ENCODE peak calls at places on chromosomes 7 and 10, in eight cellular contexts. L, F, B, H, C, T, J and E are unnamed samples.
A peak's percentile ranks its signal among the peaks of the same experiment; 100 is the strongest.

GRCh38 chr10:24893127-24893526 is 59.3 kb downstream of the PRTFDC1 start:
- DNase-seq in C (peak; percentile 38), F (no peak), H (no peak), L (no peak), T (no peak), B (no peak), J (no peak), E (no peak)

GRCh38 chr7:31603076-31603475 is 83.9 kb upstream of the PPP1R17 start:
- DNase-seq in T (no peak), B (no peak), H (peak; percentile 3), J (no peak), L (no peak), C (no peak), F (no peak), E (peak; percentile 16)

GRCh38 chr10:124419635-124420034 is 912 bp upstream of the OAT start:
- DNase-seq in T (no peak), J (no peak), B (no peak), H (no peak), C (no peak), F (no peak), L (no peak), E (no peak)

GRCh38 chr10:48649349-48649944 is 35.2 kb upstream of the WDFY4 start:
- DNase-seq in C (no peak), F (no peak), H (peak; percentile 32), J (no peak), B (no peak), L (peak; percentile 63), T (no peak), E (peak; percentile 41)

GRCh38 chr10:96616961-96617360 is 30.1 kb upstream of the TM9SF3 start:
- DNase-seq in H (no peak), B (no peak), T (no peak), J (no peak), L (no peak), C (no peak), F (no peak), E (no peak)

GRCh38 chr7:2725178-2726105 is 37.4 kb downstream of the AMZ1 start:
- DNase-seq in C (no peak), J (no peak), F (no peak), T (no peak), H (no peak), L (no peak), B (peak; percentile 39), E (no peak)

GRCh38 chr10:44310762-44311562 is 73.9 kb downstream of the CXCL12 start:
- DNase-seq in F (peak; percentile 81), L (peak; percentile 92), J (peak; percentile 80), C (peak; percentile 81), H (peak; percentile 83), B (peak; percentile 83), T (peak; percentile 43), E (peak; percentile 71)

GRCh38 chr7:29091722-29092121 is 54.6 kb downstream of the CPVL start:
- DNase-seq in F (no peak), B (no peak), L (no peak), T (no peak), J (no peak), C (peak; percentile 36), H (peak; percentile 3), E (peak; percentile 37)

GRCh38 chr10:50929670-50930069 is 44.2 kb upstream of the A1CF start:
- DNase-seq in H (no peak), T (no peak), F (no peak), B (no peak), J (no peak), C (no peak), L (no peak), E (peak; percentile 68)

GRCh38 chr7:54841772-54842707 is 83.0 kb upstream of the SEC61G start:
- DNase-seq in B (no peak), C (peak; percentile 67), H (peak; percentile 91), J (no peak), T (peak; percentile 10), F (no peak), L (no peak), E (peak; percentile 39)

GRCh38 chr10:47353351-47353750 is 5.2 kb downstream of the RBP3 start:
- DNase-seq in T (no peak), B (no peak), C (no peak), H (no peak), F (no peak), L (no peak), J (no peak), E (no peak)

GRCh38 chr7:2353650-2354172 is 916 bp upstream of the EIF3B start:
- DNase-seq in H (peak; percentile 87), C (peak; percentile 92), B (peak; percentile 86), T (peak; percentile 99), J (no peak), F (no peak), L (peak; percentile 95), E (peak; percentile 95)

GRCh38 chr10:100201549-100201948 is 15.7 kb upstream of the ERLIN1 start:
- DNase-seq in C (no peak), L (no peak), B (no peak), H (no peak), T (no peak), J (no peak), F (no peak), E (no peak)

GRCh38 chr7:46839651-46840050 is 742.3 kb downstream of the TNS3 start:
- DNase-seq in C (no peak), B (no peak), F (no peak), T (no peak), J (no peak), H (peak; percentile 81), L (no peak), E (peak; percentile 73)

GRCh38 chr7:116258734-116259133 is 48.4 kb downstream of the TES start:
- DNase-seq in C (peak; percentile 86), H (peak; percentile 77), L (no peak), F (no peak), B (no peak), T (peak; percentile 23), J (peak; percentile 30), E (peak; percentile 82)

GRCh38 chr10:68871731-68872342 is 29.3 kb upstream of the DDX50 start:
- DNase-seq in H (peak; percentile 91), T (no peak), B (no peak), L (no peak), F (no peak), J (peak; percentile 32), C (peak; percentile 98), E (peak; percentile 36)